ENCODE peak calls at places on chromosomes 6 and 20, in five cellular contexts. One of them, this sample, is unnamed.

GRCh38 chr6:105981002-105981887 is 104.9 kb upstream of the PRDM1 start:
- DNase-seq in NCI-H524: no peak
- DNase-seq in endothelial cell: peak; percentile 48
- DNase-seq in AG08396: no peak
- DNase-seq in caudate nucleus: no peak
- DNase-seq in this sample: no peak

GRCh38 chr20:542777-543368 is 717 bp downstream of the CSNK2A1 start:
- DNase-seq in NCI-H524: no peak
- DNase-seq in endothelial cell: no peak
- DNase-seq in AG08396: peak; percentile 23
- DNase-seq in caudate nucleus: no peak
- DNase-seq in this sample: no peak

GRCh38 chr6:55410674-55411073 is 83.4 kb downstream of the GFRAL start:
- DNase-seq in NCI-H524: no peak
- DNase-seq in endothelial cell: no peak
- DNase-seq in AG08396: no peak
- DNase-seq in caudate nucleus: no peak
- DNase-seq in this sample: no peak

GRCh38 chr6:161417712-161418457 is 144.0 kb upstream of the AGPAT4 start:
- DNase-seq in NCI-H524: peak; percentile 78
- DNase-seq in endothelial cell: no peak
- DNase-seq in AG08396: peak; percentile 21
- DNase-seq in caudate nucleus: no peak
- DNase-seq in this sample: no peak

GRCh38 chr6:111263837-111264236 is 176.5 kb downstream of the SLC16A10 start:
- DNase-seq in NCI-H524: no peak
- DNase-seq in endothelial cell: no peak
- DNase-seq in AG08396: peak; percentile 72
- DNase-seq in caudate nucleus: no peak
- DNase-seq in this sample: no peak

GRCh38 chr6:100845676-100846075 is 35.5 kb downstream of the ASCC3 start:
- DNase-seq in NCI-H524: no peak
- DNase-seq in endothelial cell: no peak
- DNase-seq in AG08396: no peak
- DNase-seq in caudate nucleus: no peak
- DNase-seq in this sample: no peak

GRCh38 chr6:169622618-169623017 is 79.2 kb downstream of the WDR27 start:
- DNase-seq in NCI-H524: no peak
- DNase-seq in endothelial cell: no peak
- DNase-seq in AG08396: no peak
- DNase-seq in caudate nucleus: no peak
- DNase-seq in this sample: no peak

GRCh38 chr20:19699132-19699971 is 58.7 kb upstream of the RIN2 start:
- DNase-seq in NCI-H524: peak; percentile 60
- DNase-seq in endothelial cell: no peak
- DNase-seq in AG08396: peak; percentile 75
- DNase-seq in caudate nucleus: no peak
- DNase-seq in this sample: no peak

GRCh38 chr20:9119776-9120175 is 50.9 kb downstream of the PLCB4 start:
- DNase-seq in NCI-H524: peak; percentile 92
- DNase-seq in endothelial cell: no peak
- DNase-seq in AG08396: no peak
- DNase-seq in caudate nucleus: no peak
- DNase-seq in this sample: no peak

GRCh38 chr20:48357714-48358113 is 470.1 kb downstream of the PREX1 start:
- DNase-seq in NCI-H524: no peak
- DNase-seq in endothelial cell: no peak
- DNase-seq in AG08396: no peak
- DNase-seq in caudate nucleus: no peak
- DNase-seq in this sample: no peak

GRCh38 chr6:13187692-13188091 is 140.6 kb downstream of the TBC1D7 start:
- DNase-seq in NCI-H524: no peak
- DNase-seq in endothelial cell: no peak
- DNase-seq in AG08396: no peak
- DNase-seq in caudate nucleus: no peak
- DNase-seq in this sample: no peak

GRCh38 chr20:52226370-52226769 is 34.8 kb upstream of the ZFP64 start:
- DNase-seq in NCI-H524: peak; percentile 21
- DNase-seq in endothelial cell: no peak
- DNase-seq in AG08396: no peak
- DNase-seq in caudate nucleus: no peak
- DNase-seq in this sample: no peak

GRCh38 chr6:35240838-35241801 is 18.4 kb upstream of the ZNF76 start:
- DNase-seq in NCI-H524: no peak
- DNase-seq in endothelial cell: peak; percentile 83
- DNase-seq in AG08396: peak; percentile 82
- DNase-seq in caudate nucleus: peak; percentile 26
- DNase-seq in this sample: peak; percentile 52

GRCh38 chr6:105936972-105937371 is 149.2 kb upstream of the PRDM1 start:
- DNase-seq in NCI-H524: no peak
- DNase-seq in endothelial cell: no peak
- DNase-seq in AG08396: no peak
- DNase-seq in caudate nucleus: no peak
- DNase-seq in this sample: no peak

GRCh38 chr6:5665173-5665572 is 341.6 kb downstream of the NRN1 start:
- DNase-seq in NCI-H524: no peak
- DNase-seq in endothelial cell: no peak
- DNase-seq in AG08396: no peak
- DNase-seq in caudate nucleus: no peak
- DNase-seq in this sample: no peak

GRCh38 chr6:71127374-71127773 is 161.2 kb upstream of the OGFRL1 start:
- DNase-seq in NCI-H524: no peak
- DNase-seq in endothelial cell: no peak
- DNase-seq in AG08396: no peak
- DNase-seq in caudate nucleus: no peak
- DNase-seq in this sample: no peak

GRCh38 chr6:137237413-137238170 is 18.4 kb upstream of the IFNGR1 start:
- DNase-seq in NCI-H524: no peak
- DNase-seq in endothelial cell: no peak
- DNase-seq in AG08396: no peak
- DNase-seq in caudate nucleus: no peak
- DNase-seq in this sample: no peak

GRCh38 chr20:63782051-63782471 is 42.5 kb downstream of the SLC2A4RG start:
- DNase-seq in NCI-H524: no peak
- DNase-seq in endothelial cell: no peak
- DNase-seq in AG08396: no peak
- DNase-seq in caudate nucleus: no peak
- DNase-seq in this sample: no peak

GRCh38 chr6:167275001-167275400 is 16.1 kb upstream of the UNC93A start:
- DNase-seq in NCI-H524: no peak
- DNase-seq in endothelial cell: no peak
- DNase-seq in AG08396: no peak
- DNase-seq in caudate nucleus: no peak
- DNase-seq in this sample: no peak

GRCh38 chr20:20549699-20550098 is 162.7 kb downstream of the RALGAPA2 start:
- DNase-seq in NCI-H524: no peak
- DNase-seq in endothelial cell: no peak
- DNase-seq in AG08396: peak; percentile 75
- DNase-seq in caudate nucleus: no peak
- DNase-seq in this sample: no peak

GRCh38 chr20:12660918-12661317 is 347.9 kb upstream of the SPTLC3 start:
- DNase-seq in NCI-H524: no peak
- DNase-seq in endothelial cell: peak; percentile 34
- DNase-seq in AG08396: no peak
- DNase-seq in caudate nucleus: no peak
- DNase-seq in this sample: no peak

GRCh38 chr20:19967441-19967840 is 49.7 kb upstream of the NAA20 start:
- DNase-seq in NCI-H524: no peak
- DNase-seq in endothelial cell: no peak
- DNase-seq in AG08396: no peak
- DNase-seq in caudate nucleus: no peak
- DNase-seq in this sample: no peak

GRCh38 chr6:55778704-55779103 is 96.7 kb downstream of the BMP5 start:
- DNase-seq in NCI-H524: no peak
- DNase-seq in endothelial cell: no peak
- DNase-seq in AG08396: no peak
- DNase-seq in caudate nucleus: no peak
- DNase-seq in this sample: no peak

GRCh38 chr6:33036512-33036911 is 27.1 kb upstream of the HLA-DOA start:
- DNase-seq in NCI-H524: no peak
- DNase-seq in endothelial cell: no peak
- DNase-seq in AG08396: no peak
- DNase-seq in caudate nucleus: no peak
- DNase-seq in this sample: no peak

GRCh38 chr6:106339334-106340029 is 13.9 kb upstream of the ATG5 start:
- DNase-seq in NCI-H524: peak; percentile 58
- DNase-seq in endothelial cell: peak; percentile 60
- DNase-seq in AG08396: peak; percentile 82
- DNase-seq in caudate nucleus: no peak
- DNase-seq in this sample: peak; percentile 2

GRCh38 chr6:47337519-47337918 is 27.8 kb upstream of the TNFRSF21 start:
- DNase-seq in NCI-H524: no peak
- DNase-seq in endothelial cell: no peak
- DNase-seq in AG08396: no peak
- DNase-seq in caudate nucleus: no peak
- DNase-seq in this sample: no peak

GRCh38 chr6:55239099-55239498 is 64.8 kb downstream of the HCRTR2 start:
- DNase-seq in NCI-H524: no peak
- DNase-seq in endothelial cell: no peak
- DNase-seq in AG08396: no peak
- DNase-seq in caudate nucleus: no peak
- DNase-seq in this sample: no peak

GRCh38 chr6:116572162-116572561 is 858 bp downstream of the RWDD1 start:
- DNase-seq in NCI-H524: peak; percentile 11
- DNase-seq in endothelial cell: no peak
- DNase-seq in AG08396: peak; percentile 55
- DNase-seq in caudate nucleus: no peak
- DNase-seq in this sample: no peak

GRCh38 chr6:25499851-25500250 is 152.2 kb upstream of the SCGN start:
- DNase-seq in NCI-H524: no peak
- DNase-seq in endothelial cell: no peak
- DNase-seq in AG08396: peak; percentile 11
- DNase-seq in caudate nucleus: no peak
- DNase-seq in this sample: no peak

GRCh38 chr6:124028117-124028516 is 224.5 kb downstream of the NKAIN2 start:
- DNase-seq in NCI-H524: peak; percentile 24
- DNase-seq in endothelial cell: no peak
- DNase-seq in AG08396: no peak
- DNase-seq in caudate nucleus: no peak
- DNase-seq in this sample: no peak

GRCh38 chr6:36227379-36228344 is 31.1 kb downstream of the BRPF3 start:
- DNase-seq in NCI-H524: no peak
- DNase-seq in endothelial cell: no peak
- DNase-seq in AG08396: no peak
- DNase-seq in caudate nucleus: no peak
- DNase-seq in this sample: no peak

GRCh38 chr6:35248300-35248699 is 11.2 kb upstream of the ZNF76 start:
- DNase-seq in NCI-H524: no peak
- DNase-seq in endothelial cell: no peak
- DNase-seq in AG08396: no peak
- DNase-seq in caudate nucleus: no peak
- DNase-seq in this sample: no peak

GRCh38 chr6:18148304-18149025 is 6.4 kb downstream of the TPMT start:
- DNase-seq in NCI-H524: no peak
- DNase-seq in endothelial cell: no peak
- DNase-seq in AG08396: peak; percentile 61
- DNase-seq in caudate nucleus: no peak
- DNase-seq in this sample: no peak

GRCh38 chr6:143333749-143334520 is 116.6 kb downstream of the ADAT2 start:
- DNase-seq in NCI-H524: no peak
- DNase-seq in endothelial cell: no peak
- DNase-seq in AG08396: no peak
- DNase-seq in caudate nucleus: no peak
- DNase-seq in this sample: no peak

GRCh38 chr6:139251377-139252017 is 40.3 kb downstream of the TXLNB start:
- DNase-seq in NCI-H524: no peak
- DNase-seq in endothelial cell: no peak
- DNase-seq in AG08396: no peak
- DNase-seq in caudate nucleus: no peak
- DNase-seq in this sample: no peak

GRCh38 chr20:31747640-31748039 is 8.6 kb downstream of the TPX2 start:
- DNase-seq in NCI-H524: no peak
- DNase-seq in endothelial cell: no peak
- DNase-seq in AG08396: no peak
- DNase-seq in caudate nucleus: no peak
- DNase-seq in this sample: no peak

GRCh38 chr6:116404706-116405105 is 34.0 kb downstream of the DSE start:
- DNase-seq in NCI-H524: no peak
- DNase-seq in endothelial cell: no peak
- DNase-seq in AG08396: no peak
- DNase-seq in caudate nucleus: no peak
- DNase-seq in this sample: no peak